ENCODE peak calls at places on chromosomes 7 and 10, in six cellular contexts. P is BJ, U is H1, L is trophoblast cell, K is cortex of kidney, E is HTR-8/SVneo. T is an unnamed sample.

GRCh38 chr10:102815790-102816549 is 21.2 kb downstream of the CYP17A1 start:
- DNase-seq in K (no peak), L (peak), P (peak), E (no peak), U (no peak), T (no peak)

GRCh38 chr10:131514454-131514853 is 202.9 kb upstream of the TCERG1L start:
- DNase-seq in K (no peak), U (no peak), L (no peak), P (no peak), E (no peak), T (no peak)

GRCh38 chr7:125355899-125356298 is 426.3 kb upstream of the POT1 start:
- DNase-seq in L (no peak), U (no peak), E (no peak), K (no peak), P (no peak), T (no peak)

GRCh38 chr10:123848564-123849457 is 42.8 kb downstream of the CPXM2 start:
- DNase-seq in L (no peak), P (no peak), E (no peak), U (no peak), K (no peak), T (no peak)

GRCh38 chr10:113335603-113336002 is 217.2 kb upstream of the HABP2 start:
- DNase-seq in L (no peak), K (no peak), E (no peak), U (no peak), P (no peak), T (no peak)

GRCh38 chr7:120190566-120190965 is 82.4 kb upstream of the KCND2 start:
- DNase-seq in P (no peak), E (no peak), U (peak), L (peak), K (no peak), T (no peak)

GRCh38 chr10:35642023-35642792 is at the start of gene FZD8:
- DNase-seq in E (peak), P (peak), L (peak), K (peak), U (no peak), T (peak)

GRCh38 chr10:77586719-77587423 is 50.7 kb downstream of the KCNMA1 start:
- DNase-seq in E (peak), L (no peak), P (peak), K (no peak), U (no peak), T (no peak)

GRCh38 chr10:58782876-58783859 is 270.5 kb downstream of the BICC1 start:
- DNase-seq in K (no peak), U (no peak), P (peak), E (no peak), L (no peak), T (no peak)

GRCh38 chr7:23472974-23473847 is 2.9 kb upstream of the IGF2BP3 start:
- DNase-seq in K (no peak), P (no peak), L (no peak), U (no peak), E (no peak), T (no peak)

GRCh38 chr7:102859084-102859798 is 53.6 kb upstream of the LRRC17 start:
- DNase-seq in K (no peak), E (no peak), P (no peak), U (no peak), L (no peak), T (no peak)

GRCh38 chr10:80409121-80409520 is 770 bp downstream of the PRXL2A start:
- DNase-seq in L (no peak), E (no peak), K (no peak), P (no peak), U (no peak), T (no peak)

GRCh38 chr7:32582036-32582435 is 86.7 kb downstream of the AVL9 start:
- DNase-seq in U (no peak), L (no peak), K (no peak), E (no peak), P (no peak), T (no peak)

GRCh38 chr10:132447446-132448247 is 50.6 kb downstream of the PWWP2B start:
- DNase-seq in L (peak), E (no peak), U (no peak), P (peak), K (no peak), T (peak)

GRCh38 chr7:134469622-134470021 is 10.7 kb upstream of the AKR1B1 start:
- DNase-seq in E (no peak), K (no peak), U (no peak), L (no peak), P (no peak), T (no peak)

GRCh38 chr10:125094826-125095225 is 65.5 kb downstream of the CTBP2 start:
- DNase-seq in U (no peak), E (no peak), K (no peak), L (no peak), P (no peak), T (no peak)

GRCh38 chr7:43602271-43602670 is 19.4 kb downstream of the STK17A start:
- DNase-seq in L (no peak), E (no peak), P (no peak), K (no peak), U (no peak), T (no peak)

GRCh38 chr7:105691692-105692564 is 110.6 kb upstream of the EFCAB10 start:
- DNase-seq in K (no peak), E (peak), U (no peak), L (no peak), P (peak), T (peak)

GRCh38 chr10:79981356-79981672 is 32.4 kb upstream of the SFTPD start:
- DNase-seq in P (no peak), U (no peak), K (no peak), L (no peak), E (no peak), T (no peak)

GRCh38 chr10:29199344-29199743 is 89.5 kb upstream of the LYZL1 start:
- DNase-seq in U (no peak), K (no peak), L (no peak), P (no peak), E (no peak), T (no peak)

GRCh38 chr10:71581376-71581775 is 138.2 kb downstream of the C10orf105 start:
- DNase-seq in P (no peak), L (no peak), K (no peak), U (no peak), E (no peak), T (no peak)

GRCh38 chr10:21355591-21356011 is 169.9 kb downstream of the SKIDA1 start:
- DNase-seq in U (no peak), K (no peak), L (peak), P (no peak), E (no peak), T (no peak)

GRCh38 chr7:76507723-76508406 is 2.5 kb upstream of the UPK3B start:
- DNase-seq in P (no peak), K (no peak), U (no peak), E (no peak), L (peak), T (no peak)

GRCh38 chr10:3554121-3554522 is 230.9 kb downstream of the KLF6 start:
- DNase-seq in L (no peak), E (no peak), K (no peak), U (no peak), P (no peak), T (no peak)

GRCh38 chr10:18414061-18414460 is 237.3 kb downstream of the NSUN6 start:
- DNase-seq in L (no peak), E (no peak), K (no peak), P (no peak), U (no peak), T (no peak)

GRCh38 chr10:30822693-30823465 is 193.3 kb upstream of the LYZL2 start:
- DNase-seq in L (no peak), U (no peak), P (no peak), E (no peak), K (no peak), T (no peak)

T was measured in activated CD8-positive, alpha-beta memory T cell treated with anti-CD3 and anti-CD28 coated beads, Interleukin-2, amount 10 ng/mL, durations not matched to agents 7 days and 5 days.